ENCODE peak calls at places on chromosomes 13 and 19, in seven cellular contexts. One of them, this sample, is unnamed.

GRCh38 chr19:35115538-35115951 is at the start of gene FXYD3:
- DNase-seq in A549: no peak
- DNase-seq in HCT116: no peak
- DNase-seq in H1: no peak
- DNase-seq in GM12878: no peak
- DNase-seq in K562: no peak
- DNase-seq in HepG2: no peak
- DNase-seq in this sample: no peak

GRCh38 chr13:50334092-50334778 is 319.0 kb downstream of the KCNRG start:
- DNase-seq in K562: no peak
- DNase-seq in HepG2: no peak
- DNase-seq in H1: no peak
- DNase-seq in A549: no peak
- DNase-seq in GM12878: no peak
- DNase-seq in HCT116: no peak
- DNase-seq in this sample: peak; percentile 90

GRCh38 chr13:49563513-49563912 is 21.8 kb downstream of the RCBTB1 start:
- DNase-seq in HCT116: no peak
- DNase-seq in A549: no peak
- DNase-seq in H1: no peak
- DNase-seq in GM12878: no peak
- DNase-seq in HepG2: no peak
- DNase-seq in K562: no peak
- DNase-seq in this sample: no peak

GRCh38 chr19:50794074-50794777 is 4.0 kb downstream of the ACP4 start:
- DNase-seq in GM12878: no peak
- DNase-seq in A549: peak; percentile 66
- DNase-seq in K562: peak; percentile 77
- DNase-seq in H1: no peak
- DNase-seq in HepG2: no peak
- DNase-seq in HCT116: no peak
- DNase-seq in this sample: peak; percentile 72

GRCh38 chr19:53394522-53394973 is 401 bp upstream of the ZNF765 start:
- DNase-seq in K562: peak; percentile 6
- DNase-seq in H1: no peak
- DNase-seq in HCT116: no peak
- DNase-seq in GM12878: peak; percentile 1
- DNase-seq in HepG2: peak; percentile 48
- DNase-seq in A549: no peak
- DNase-seq in this sample: peak; percentile 6

GRCh38 chr19:45764487-45764886 is 4.6 kb downstream of the SIX5 start:
- DNase-seq in K562: no peak
- DNase-seq in HCT116: no peak
- DNase-seq in GM12878: no peak
- DNase-seq in A549: no peak
- DNase-seq in H1: no peak
- DNase-seq in HepG2: no peak
- DNase-seq in this sample: no peak

GRCh38 chr19:42693760-42694350 is 46.4 kb downstream of the PSG3 start:
- DNase-seq in GM12878: no peak
- DNase-seq in H1: no peak
- DNase-seq in K562: peak; percentile 19
- DNase-seq in HepG2: peak; percentile 49
- DNase-seq in HCT116: peak; percentile 41
- DNase-seq in A549: peak; percentile 85
- DNase-seq in this sample: peak; percentile 24

GRCh38 chr13:29955137-29955650 is 104.8 kb upstream of the UBL3 start:
- DNase-seq in H1: no peak
- DNase-seq in K562: no peak
- DNase-seq in A549: no peak
- DNase-seq in HCT116: no peak
- DNase-seq in HepG2: no peak
- DNase-seq in GM12878: no peak
- DNase-seq in this sample: no peak

GRCh38 chr19:48806518-48806817 is 4.4 kb downstream of the BCAT2 start:
- DNase-seq in GM12878: no peak
- DNase-seq in H1: no peak
- DNase-seq in K562: peak; percentile 54
- DNase-seq in HepG2: no peak
- DNase-seq in A549: no peak
- DNase-seq in HCT116: no peak
- DNase-seq in this sample: no peak

GRCh38 chr19:18859676-18860301 is 28.0 kb downstream of the UPF1 start:
- DNase-seq in GM12878: no peak
- DNase-seq in HepG2: no peak
- DNase-seq in HCT116: no peak
- DNase-seq in K562: no peak
- DNase-seq in H1: no peak
- DNase-seq in A549: no peak
- DNase-seq in this sample: no peak

GRCh38 chr13:67554296-67554695 is 324.2 kb upstream of the PCDH9 start:
- DNase-seq in K562: no peak
- DNase-seq in HCT116: no peak
- DNase-seq in A549: no peak
- DNase-seq in HepG2: no peak
- DNase-seq in H1: no peak
- DNase-seq in GM12878: no peak
- DNase-seq in this sample: peak; percentile 24

DNA sequence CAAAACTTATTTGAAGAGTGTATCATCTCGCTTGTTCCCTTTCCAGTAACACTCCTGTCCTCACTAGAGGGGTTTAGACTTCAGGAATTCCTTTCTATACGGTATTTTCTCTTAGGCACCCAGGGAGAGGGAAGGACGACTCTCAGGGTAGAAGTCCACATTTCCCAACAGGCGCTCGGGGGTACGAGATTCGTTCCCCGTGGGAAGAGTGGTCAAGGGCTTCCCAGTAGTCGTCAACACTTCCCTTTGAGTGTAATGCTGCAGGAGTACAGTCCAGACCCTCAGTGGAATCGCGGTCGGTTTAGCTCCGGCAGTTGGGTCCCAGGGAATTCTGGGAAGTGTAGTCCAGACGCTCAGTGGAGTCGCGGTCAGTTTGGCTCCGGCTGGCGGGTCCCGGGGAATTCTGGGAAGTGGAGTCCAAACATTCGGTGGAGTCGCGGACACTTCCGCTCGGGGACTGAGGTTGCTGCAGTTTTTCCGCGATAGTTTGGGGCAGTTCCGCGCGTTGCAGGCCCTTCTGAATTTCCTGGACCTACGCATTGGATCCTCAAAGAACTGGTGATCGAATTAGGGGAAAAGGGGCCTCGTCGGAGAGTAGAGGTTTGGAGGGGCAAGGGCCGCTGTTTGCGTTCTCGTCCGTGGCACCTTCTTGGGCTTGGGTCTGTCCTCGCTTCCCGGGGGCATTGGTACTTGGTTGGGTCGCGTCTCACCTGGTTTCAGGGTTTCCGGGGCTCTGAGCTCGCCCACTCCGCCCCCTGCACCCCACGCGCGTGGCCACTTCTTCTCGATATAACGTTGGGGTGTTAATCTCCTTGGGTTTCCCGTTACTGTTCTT is at the start of gene ZNF224:
- DNase-seq in HCT116: peak; percentile 82
- DNase-seq in H1: peak; percentile 51
- DNase-seq in HepG2: peak; percentile 88
- DNase-seq in A549: peak; percentile 94
- DNase-seq in K562: peak; percentile 88
- DNase-seq in GM12878: peak; percentile 57
- DNase-seq in this sample: peak; percentile 91
- TF ChIP-seq POLR2A in HCT116: peak; percentile 39
- TF ChIP-seq POLR2A in H1: peak; percentile 66
- TF ChIP-seq POLR2A in HepG2: peak; percentile 62
- TF ChIP-seq POLR2A in A549: peak; percentile 34
- TF ChIP-seq POLR2A in K562: peak; percentile 74
- TF ChIP-seq POLR2A in GM12878: peak; percentile 69
- TF ChIP-seq POLR2A in this sample: peak; percentile 26

DNA sequence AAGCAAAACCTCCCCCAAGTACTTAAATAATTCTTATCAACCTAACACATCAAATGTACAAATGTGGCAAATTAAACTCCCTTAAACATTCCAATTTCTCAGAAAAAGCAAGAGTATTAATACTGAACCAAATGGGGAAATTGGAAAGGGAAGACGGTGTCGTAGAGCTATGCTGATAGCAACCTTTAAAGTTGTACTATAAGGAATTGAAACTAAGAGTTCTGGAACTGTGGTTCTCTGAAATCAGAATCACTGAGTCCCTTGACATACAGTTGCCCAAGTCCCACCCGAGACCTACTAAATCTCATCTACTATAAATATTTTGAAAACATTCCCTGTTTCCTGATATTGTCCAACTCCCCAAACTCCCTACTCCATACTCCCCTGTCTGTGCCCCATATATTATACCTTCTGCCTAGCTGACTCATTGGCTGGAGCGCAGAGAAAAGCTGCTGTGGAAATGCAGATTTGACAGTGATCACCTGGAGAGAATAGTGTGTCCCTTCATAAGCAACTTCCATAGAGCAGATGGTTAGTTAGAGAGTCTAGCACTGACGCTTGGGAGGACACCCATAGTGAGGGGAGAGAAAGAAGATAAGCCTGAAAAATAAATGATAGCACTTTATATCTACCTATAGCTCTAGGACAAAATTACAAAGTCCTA is 51.4 kb upstream of the ITM2B start:
- DNase-seq in A549: no peak
- DNase-seq in HCT116: no peak
- DNase-seq in H1: no peak
- DNase-seq in K562: no peak
- DNase-seq in GM12878: no peak
- DNase-seq in HepG2: no peak
- DNase-seq in this sample: no peak
- TF ChIP-seq MAX in A549: no peak
- TF ChIP-seq MAX in HCT116: no peak
- TF ChIP-seq MAX in H1: no peak
- TF ChIP-seq MAX in K562: no peak
- TF ChIP-seq MAX in GM12878: no peak
- TF ChIP-seq MAX in HepG2: no peak
- TF ChIP-seq MAX in this sample: no peak

DNA sequence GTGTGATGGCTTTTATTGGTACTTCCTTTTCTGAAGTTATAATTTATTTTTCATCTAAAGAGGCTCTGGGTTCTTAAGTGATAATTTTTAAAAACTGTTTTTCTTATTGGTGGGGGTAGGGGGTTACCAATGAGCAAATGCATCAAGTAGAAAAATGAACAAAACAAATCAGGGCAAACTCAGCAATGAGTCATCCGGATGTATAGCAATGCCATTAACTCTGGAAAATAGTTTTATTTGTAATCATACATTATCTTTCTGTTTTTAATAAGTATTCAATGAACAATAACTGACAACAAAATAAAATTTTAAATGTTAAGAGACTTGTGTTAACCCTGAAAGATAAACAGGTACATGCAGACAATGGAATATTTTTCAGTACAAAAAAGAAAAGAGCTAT is 67.6 kb downstream of the UFM1 start:
- DNase-seq in K562: no peak
- DNase-seq in HepG2: no peak
- DNase-seq in HCT116: no peak
- DNase-seq in GM12878: no peak
- DNase-seq in H1: no peak
- DNase-seq in A549: no peak
- DNase-seq in this sample: no peak
- TF ChIP-seq POLR2A in K562: no peak
- TF ChIP-seq POLR2A in HepG2: no peak
- TF ChIP-seq POLR2A in HCT116: no peak
- TF ChIP-seq POLR2A in GM12878: no peak
- TF ChIP-seq POLR2A in H1: no peak
- TF ChIP-seq POLR2A in A549: no peak
- TF ChIP-seq POLR2A in this sample: no peak

GRCh38 chr19:791605-792360 is 5.5 kb upstream of the PTBP1 start:
- DNase-seq in HCT116: no peak
- DNase-seq in H1: no peak
- DNase-seq in GM12878: no peak
- DNase-seq in HepG2: no peak
- DNase-seq in K562: peak; percentile 83
- DNase-seq in A549: peak; percentile 52
- DNase-seq in this sample: peak; percentile 77
- TF ChIP-seq MAX in HCT116: no peak
- TF ChIP-seq MAX in H1: no peak
- TF ChIP-seq MAX in GM12878: no peak
- TF ChIP-seq MAX in HepG2: no peak
- TF ChIP-seq MAX in K562: no peak
- TF ChIP-seq MAX in A549: no peak
- TF ChIP-seq MAX in this sample: no peak

DNA sequence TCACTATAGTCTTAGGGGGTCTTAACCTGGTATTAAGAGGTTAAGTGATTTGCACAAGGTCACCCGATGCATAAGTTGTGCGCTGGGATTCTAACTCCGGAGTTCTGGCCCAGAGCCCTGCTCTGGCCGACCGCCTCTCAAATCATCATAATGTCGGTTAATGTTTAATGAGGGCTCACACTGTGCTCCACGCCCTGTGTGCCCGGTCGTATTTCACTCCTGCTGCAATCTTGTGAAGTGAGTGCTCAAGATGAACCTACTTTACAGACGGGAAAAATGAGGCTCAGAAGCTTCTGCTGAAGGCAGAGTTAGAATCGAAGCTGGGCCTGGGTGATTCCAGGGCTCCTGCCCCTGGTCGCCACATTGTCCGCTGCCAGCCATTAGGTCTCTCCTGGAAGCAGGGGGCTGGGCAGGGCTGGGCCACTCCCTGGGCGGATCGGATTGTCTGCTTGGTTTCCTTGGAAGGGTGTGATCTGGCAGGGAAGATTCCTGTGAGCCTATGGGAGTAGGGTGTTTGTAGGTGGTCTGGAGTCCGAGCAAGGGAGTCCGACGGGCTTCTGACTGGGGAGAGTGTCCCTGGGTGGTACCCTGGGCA is 1.1 kb downstream of the PAK4 start:
- DNase-seq in K562: no peak
- DNase-seq in GM12878: no peak
- DNase-seq in HCT116: no peak
- DNase-seq in H1: no peak
- DNase-seq in A549: peak; percentile 93
- DNase-seq in HepG2: peak; percentile 89
- DNase-seq in this sample: no peak
- TF ChIP-seq POLR2A in K562: no peak
- TF ChIP-seq POLR2A in GM12878: no peak
- TF ChIP-seq POLR2A in HCT116: no peak
- TF ChIP-seq POLR2A in H1: no peak
- TF ChIP-seq POLR2A in A549: no peak
- TF ChIP-seq POLR2A in HepG2: peak; percentile 56
- TF ChIP-seq POLR2A in this sample: no peak

DNA sequence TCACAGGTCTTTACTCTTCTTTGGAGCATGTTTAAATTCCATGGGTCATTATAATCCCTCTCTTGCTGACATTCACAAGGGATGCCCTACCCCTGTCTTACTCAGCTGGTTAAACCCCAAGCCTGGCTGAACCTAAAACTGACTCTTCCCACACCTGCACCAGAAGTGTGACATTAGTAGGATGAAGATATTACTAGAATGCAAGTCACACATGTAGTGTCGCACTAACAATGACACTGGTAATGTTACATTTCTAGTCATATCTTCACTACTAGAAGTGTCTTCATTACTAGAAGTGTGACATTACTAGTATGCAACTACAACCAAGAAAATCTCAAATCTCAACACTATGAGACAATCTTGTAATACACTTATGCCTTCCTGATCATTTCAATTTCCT is 14.2 kb downstream of the ZAR1L start:
- DNase-seq in GM12878: no peak
- DNase-seq in A549: no peak
- DNase-seq in HCT116: no peak
- DNase-seq in K562: no peak
- DNase-seq in H1: no peak
- DNase-seq in HepG2: no peak
- DNase-seq in this sample: no peak
- TF ChIP-seq MAX in GM12878: no peak
- TF ChIP-seq MAX in A549: no peak
- TF ChIP-seq MAX in HCT116: no peak
- TF ChIP-seq MAX in K562: no peak
- TF ChIP-seq MAX in H1: no peak
- TF ChIP-seq MAX in HepG2: no peak
- TF ChIP-seq MAX in this sample: no peak

This sample was measured in NB4.